ENCODE peak calls at places on chromosome 2, in ten cellular contexts. S is NCI-H2029; K is mucosa of descending colon; B is A549; I is nephron progenitor cell; M is HTR-8/SVneo; P is Jurkat, Clone E6-1; R is right cardiac atrium; G is upper lobe of right lung; U is T-helper 22 cell. C is an unnamed sample.

GRCh38 chr2:175004730-175004979 is 526 bp downstream of the CHN1 start:
- DNase-seq in S (no peak), K (no peak), B (no peak), I (peak; percentile 54), M (peak; percentile 21), P (no peak), R (no peak), G (no peak), U (no peak), C (no peak)

GRCh38 chr2:196566969-196567666 is 72.4 kb upstream of the CCDC150 start:
- DNase-seq in S (peak; percentile 66), K (no peak), B (no peak), I (peak; percentile 10), M (no peak), P (no peak), R (no peak), G (no peak), U (no peak), C (no peak)

GRCh38 chr2:65227035-65227470 is 578 bp upstream of the ACTR2 start:
- DNase-seq in S (peak; percentile 6), K (no peak), B (peak; percentile 39), I (no peak), M (no peak), P (no peak), R (no peak), G (peak; percentile 75), U (no peak), C (no peak)

GRCh38 chr2:3807853-3808252 is 104.5 kb downstream of the DCDC2C start:
- DNase-seq in S (no peak), K (no peak), B (peak; percentile 62), I (no peak), M (no peak), P (no peak), R (no peak), G (no peak), U (no peak), C (no peak)

GRCh38 chr2:2291500-2292260 is 39.4 kb downstream of the MYT1L start:
- DNase-seq in S (peak; percentile 75), K (no peak), B (peak; percentile 13), I (peak; percentile 52), M (peak; percentile 12), P (no peak), R (peak; percentile 32), G (no peak), U (no peak), C (no peak)

GRCh38 chr2:74399785-74400184 is 19.7 kb upstream of the DCTN1 start:
- DNase-seq in S (no peak), K (no peak), B (peak; percentile 56), I (no peak), M (peak; percentile 38), P (peak; percentile 49), R (no peak), G (no peak), U (no peak), C (peak; percentile 37)

GRCh38 chr2:108548221-108549003 is 14.1 kb downstream of the LIMS1 start:
- DNase-seq in S (no peak), K (no peak), B (no peak), I (no peak), M (no peak), P (no peak), R (no peak), G (no peak), U (no peak), C (peak; percentile 38)

GRCh38 chr2:194896871-194897270 is 760.2 kb upstream of the SLC39A10 start:
- DNase-seq in S (no peak), K (no peak), B (no peak), I (no peak), M (no peak), P (no peak), R (no peak), G (no peak), U (no peak), C (no peak)

GRCh38 chr2:26521054-26521912 is 43.4 kb upstream of the OTOF start:
- DNase-seq in S (no peak), K (no peak), B (peak; percentile 69), I (peak; percentile 34), M (peak; percentile 46), P (peak; percentile 50), R (no peak), G (peak; percentile 16), U (no peak), C (peak; percentile 18)

GRCh38 chr2:88196490-88197087 is 26.4 kb downstream of the THNSL2 start:
- DNase-seq in S (no peak), K (no peak), B (no peak), I (no peak), M (no peak), P (no peak), R (no peak), G (no peak), U (no peak), C (no peak)

GRCh38 chr2:72946466-72946865 is 29.1 kb downstream of the EMX1 start:
- DNase-seq in S (no peak), K (no peak), B (no peak), I (no peak), M (no peak), P (no peak), R (no peak), G (no peak), U (no peak), C (no peak)

GRCh38 chr2:9714630-9715214 is 83.9 kb upstream of the YWHAQ start:
- DNase-seq in S (no peak), K (no peak), B (no peak), I (peak; percentile 33), M (no peak), P (no peak), R (peak; percentile 53), G (peak; percentile 87), U (no peak), C (no peak)

GRCh38 chr2:219523031-219523671 is 8.9 kb downstream of the ASIC4 start:
- DNase-seq in S (no peak), K (no peak), B (no peak), I (no peak), M (no peak), P (no peak), R (no peak), G (no peak), U (no peak), C (no peak)

GRCh38 chr2:192195548-192196418 is 1.1 kb upstream of the TMEFF2 start:
- DNase-seq in S (no peak), K (peak; percentile 14), B (peak; percentile 10), I (peak; percentile 50), M (no peak), P (no peak), R (peak; percentile 12), G (peak; percentile 63), U (no peak), C (peak; percentile 26)

GRCh38 chr2:37481244-37481643 is 136.8 kb downstream of the QPCT start:
- DNase-seq in S (no peak), K (no peak), B (no peak), I (no peak), M (no peak), P (no peak), R (no peak), G (no peak), U (no peak), C (no peak)

GRCh38 chr2:15260196-15260595 is 300.9 kb downstream of the NBAS start:
- DNase-seq in S (no peak), K (no peak), B (no peak), I (no peak), M (no peak), P (no peak), R (no peak), G (no peak), U (no peak), C (no peak)

GRCh38 chr2:24588294-24588693 is 97.2 kb downstream of the NCOA1 start:
- DNase-seq in S (no peak), K (no peak), B (no peak), I (no peak), M (no peak), P (no peak), R (no peak), G (no peak), U (no peak), C (no peak)

GRCh38 chr2:36408198-36408703 is 52.7 kb downstream of the CRIM1 start:
- DNase-seq in S (no peak), K (no peak), B (peak; percentile 45), I (no peak), M (no peak), P (no peak), R (peak; percentile 14), G (no peak), U (no peak), C (no peak)

GRCh38 chr2:160252278-160252887 is 52.3 kb upstream of the ITGB6 start:
- DNase-seq in S (peak; percentile 10), K (no peak), B (peak; percentile 62), I (no peak), M (no peak), P (peak; percentile 28), R (no peak), G (no peak), U (no peak), C (peak; percentile 66)

GRCh38 chr2:128315122-128315828 is 3.4 kb downstream of the HS6ST1 start:
- DNase-seq in S (no peak), K (no peak), B (no peak), I (no peak), M (no peak), P (no peak), R (peak; percentile 13), G (no peak), U (no peak), C (no peak)

C was measured in COLO829.